ENCODE peak calls at places on chromosome 2, in nine cellular contexts. B, G, M, K, W, O, C, E and U are unnamed samples.

GRCh38 chr2:237410949-237411635 is 2.9 kb downstream of the COL6A3 start:
- DNase-seq in B (no peak), G (no peak), M (no peak), K (peak), W (no peak), O (no peak), C (no peak), E (no peak), U (no peak)

GRCh38 chr2:27040282-27040681 is 7.5 kb downstream of the TMEM214 start:
- DNase-seq in B (no peak), G (no peak), M (no peak), K (no peak), W (no peak), O (no peak), C (no peak), E (no peak), U (no peak)

GRCh38 chr2:121260370-121261154 is 24.4 kb downstream of the TFCP2L1 start:
- DNase-seq in B (no peak), G (no peak), M (no peak), K (no peak), W (no peak), O (no peak), C (no peak), E (no peak), U (no peak)

GRCh38 chr2:38125007-38125406 is 49.1 kb upstream of the CYP1B1 start:
- DNase-seq in B (no peak), G (no peak), M (no peak), K (no peak), W (no peak), O (no peak), C (no peak), E (no peak), U (no peak)

GRCh38 chr2:164933751-164934189 is 21.6 kb downstream of the SLC38A11 start:
- DNase-seq in B (no peak), G (no peak), M (no peak), K (no peak), W (no peak), O (no peak), C (no peak), E (no peak), U (no peak)

GRCh38 chr2:1972428-1972827 is 228.1 kb upstream of the PXDN start:
- DNase-seq in B (no peak), G (peak), M (no peak), K (peak), W (no peak), O (no peak), C (no peak), E (no peak), U (no peak)

GRCh38 chr2:217875138-217875537 is 127.7 kb downstream of the TNS1 start:
- DNase-seq in B (no peak), G (no peak), M (no peak), K (no peak), W (no peak), O (no peak), C (no peak), E (no peak), U (no peak)

GRCh38 chr2:238773472-238773871 is 74.4 kb upstream of the TWIST2 start:
- DNase-seq in B (no peak), G (no peak), M (no peak), K (no peak), W (no peak), O (no peak), C (no peak), E (no peak), U (no peak)

GRCh38 chr2:3377279-3377611 is 373 bp downstream of the EIPR1 start:
- DNase-seq in B (no peak), G (no peak), M (no peak), K (peak), W (no peak), O (peak), C (peak), E (no peak), U (peak)

GRCh38 chr2:168157926-168158325 is 89.5 kb downstream of the STK39 start:
- DNase-seq in B (no peak), G (no peak), M (no peak), K (no peak), W (no peak), O (no peak), C (no peak), E (no peak), U (no peak)

GRCh38 chr2:28552045-28552823 is 56.4 kb downstream of the PLB1 start:
- DNase-seq in B (no peak), G (no peak), M (no peak), K (peak), W (no peak), O (peak), C (no peak), E (no peak), U (no peak)

GRCh38 chr2:145687445-145688104 is 1167.7 kb upstream of the ZEB2 start:
- DNase-seq in B (no peak), G (no peak), M (no peak), K (peak), W (no peak), O (peak), C (no peak), E (no peak), U (no peak)

GRCh38 chr2:65021709-65022108 is 32.5 kb downstream of the SLC1A4 start:
- DNase-seq in B (no peak), G (no peak), M (no peak), K (no peak), W (no peak), O (no peak), C (no peak), E (no peak), U (no peak)

GRCh38 chr2:230758566-230759480 is 46.2 kb downstream of the CAB39 start:
- DNase-seq in B (no peak), G (no peak), M (no peak), K (peak), W (peak), O (peak), C (no peak), E (no peak), U (peak)

GRCh38 chr2:10773841-10774341 is 38.7 kb downstream of the PDIA6 start:
- DNase-seq in B (no peak), G (no peak), M (no peak), K (no peak), W (no peak), O (no peak), C (no peak), E (no peak), U (peak)

GRCh38 chr2:83844490-83844889 is 614.6 kb downstream of the SUCLG1 start:
- DNase-seq in B (no peak), G (no peak), M (no peak), K (no peak), W (no peak), O (no peak), C (no peak), E (no peak), U (no peak)

GRCh38 chr2:56118474-56118873 is 65.3 kb upstream of the CCDC85A start:
- DNase-seq in B (no peak), G (no peak), M (no peak), K (no peak), W (no peak), O (no peak), C (no peak), E (no peak), U (no peak)

GRCh38 chr2:188852752-188853151 is 121.4 kb upstream of the COL3A1 start:
- DNase-seq in B (no peak), G (no peak), M (no peak), K (peak), W (no peak), O (peak), C (no peak), E (no peak), U (no peak)

GRCh38 chr2:143525536-143525935 is 396.3 kb downstream of the ARHGAP15 start:
- DNase-seq in B (no peak), G (no peak), M (no peak), K (no peak), W (no peak), O (no peak), C (no peak), E (no peak), U (no peak)

GRCh38 chr2:14975401-14975800 is 342.9 kb downstream of the LRATD1 start:
- DNase-seq in B (no peak), G (no peak), M (no peak), K (peak), W (no peak), O (peak), C (no peak), E (no peak), U (no peak)

GRCh38 chr2:195575879-195576391 is 81.1 kb upstream of the SLC39A10 start:
- DNase-seq in B (no peak), G (no peak), M (no peak), K (peak), W (peak), O (peak), C (no peak), E (no peak), U (peak)

GRCh38 chr2:44267269-44268258 is 7.7 kb upstream of the SLC3A1 start:
- DNase-seq in B (no peak), G (peak), M (no peak), K (peak), W (no peak), O (peak), C (no peak), E (no peak), U (no peak)

GRCh38 chr2:38527338-38528007 is 75.3 kb downstream of the HNRNPLL start:
- DNase-seq in B (no peak), G (no peak), M (no peak), K (no peak), W (no peak), O (no peak), C (no peak), E (no peak), U (no peak)

GRCh38 chr2:71589763-71590162 is 136.4 kb downstream of the DYSF start:
- DNase-seq in B (peak), G (no peak), M (no peak), K (no peak), W (no peak), O (no peak), C (no peak), E (no peak), U (no peak)

GRCh38 chr2:69946351-69947077 is 14.9 kb downstream of the ASPRV1 start:
- DNase-seq in B (no peak), G (no peak), M (peak), K (peak), W (no peak), O (peak), C (peak), E (no peak), U (peak)

GRCh38 chr2:61763605-61764034 is 90.2 kb downstream of the FAM161A start:
- DNase-seq in B (peak), G (no peak), M (no peak), K (peak), W (peak), O (peak), C (no peak), E (peak), U (peak)

GRCh38 chr2:200617089-200618050 is 31.6 kb downstream of the AOX1 start:
- DNase-seq in B (no peak), G (no peak), M (no peak), K (peak), W (no peak), O (peak), C (no peak), E (no peak), U (no peak)

GRCh38 chr2:79016315-79016714 is 9.2 kb upstream of the REG3G start:
- DNase-seq in B (no peak), G (no peak), M (no peak), K (no peak), W (no peak), O (no peak), C (no peak), E (no peak), U (no peak)

GRCh38 chr2:7849531-7849930 is 832.3 kb upstream of the ID2 start:
- DNase-seq in B (no peak), G (no peak), M (no peak), K (no peak), W (no peak), O (no peak), C (no peak), E (no peak), U (no peak)

GRCh38 chr2:134327367-134327766 is 73.5 kb downstream of the MGAT5 start:
- DNase-seq in B (no peak), G (no peak), M (no peak), K (peak), W (no peak), O (peak), C (no peak), E (no peak), U (no peak)

GRCh38 chr2:55885129-55885943 is 38.2 kb downstream of the EFEMP1 start:
- DNase-seq in B (no peak), G (no peak), M (no peak), K (peak), W (peak), O (peak), C (no peak), E (no peak), U (no peak)

GRCh38 chr2:677056-677949 is at the start of gene TMEM18:
- DNase-seq in B (no peak), G (peak), M (peak), K (peak), W (peak), O (peak), C (peak), E (no peak), U (peak)
- TF ChIP-seq CTCF in B (no peak), G (peak), M (peak), K (no peak), W (peak), O (peak), C (peak), E (peak), U (peak)

GRCh38 chr2:42624047-42624446 is 55.6 kb downstream of the MTA3 start:
- DNase-seq in B (no peak), G (no peak), M (no peak), K (no peak), W (no peak), O (no peak), C (no peak), E (no peak), U (no peak)

GRCh38 chr2:42618972-42619371 is 50.5 kb downstream of the MTA3 start:
- DNase-seq in B (no peak), G (no peak), M (no peak), K (peak), W (peak), O (peak), C (no peak), E (no peak), U (no peak)

GRCh38 chr2:42618116-42618515 is 49.7 kb downstream of the MTA3 start:
- DNase-seq in B (no peak), G (no peak), M (no peak), K (no peak), W (no peak), O (no peak), C (no peak), E (no peak), U (no peak)

DNA sequence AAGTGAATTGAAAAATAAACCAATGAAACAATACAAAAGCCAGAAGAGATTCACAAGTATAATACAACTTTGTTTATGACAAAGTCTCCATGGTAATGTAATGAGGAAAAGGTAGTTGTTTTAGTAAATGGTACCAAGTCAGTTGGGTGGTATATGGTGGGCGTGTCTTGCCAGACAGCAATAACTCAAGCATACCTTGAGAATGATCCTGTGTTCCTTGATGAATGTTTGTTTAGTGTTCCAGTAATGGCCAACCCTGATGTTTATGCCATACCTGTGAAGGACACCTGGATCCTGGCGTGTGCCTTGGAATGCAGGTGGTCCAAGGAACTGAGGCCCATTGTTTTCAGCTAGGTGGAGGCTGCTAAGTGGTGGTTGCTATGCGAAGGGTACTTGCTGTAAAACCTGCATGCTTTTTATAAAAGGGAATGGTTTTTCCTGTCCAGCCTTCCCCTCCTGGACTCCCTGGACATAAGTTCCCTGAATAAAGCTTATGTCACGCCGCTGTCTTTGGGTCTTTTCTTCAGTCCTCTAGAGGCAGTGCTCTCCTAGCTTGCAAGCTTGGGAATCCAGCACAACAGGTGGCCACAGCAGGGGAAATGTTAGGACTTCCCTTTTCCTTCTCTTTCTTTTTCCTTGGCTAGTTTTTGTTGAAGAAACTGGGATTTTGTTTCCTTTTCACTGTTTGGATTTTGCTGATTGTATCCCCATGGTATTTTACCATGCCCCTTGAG is 54.7 kb downstream of the MTA3 start:
- DNase-seq in B (no peak), G (no peak), M (no peak), K (no peak), W (no peak), O (no peak), C (no peak), E (no peak), U (no peak)
- TF ChIP-seq CTCF in B (no peak), G (no peak), M (no peak), K (no peak), W (no peak), O (no peak), C (no peak), E (no peak), U (no peak)

DNA sequence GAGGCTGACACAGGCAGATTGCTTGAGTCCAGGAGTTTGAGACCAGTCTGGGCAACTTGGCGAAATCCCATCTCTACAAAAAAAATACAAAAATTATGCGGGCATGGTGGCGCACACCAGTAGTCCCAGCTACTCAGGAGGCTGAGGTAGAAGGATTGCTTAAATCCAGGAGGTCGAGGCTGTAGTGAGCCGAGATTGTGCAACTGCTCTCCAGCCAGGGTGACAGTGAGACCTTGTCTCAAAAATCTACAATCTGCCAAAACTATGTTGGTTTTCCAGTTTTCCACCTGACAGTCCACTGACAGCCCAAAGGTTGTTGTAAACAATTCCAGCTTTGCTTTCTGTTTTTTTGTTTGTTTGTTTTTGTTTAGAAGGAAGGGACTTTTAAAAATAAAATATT is 51.3 kb downstream of the KCMF1 start:
- DNase-seq in B (no peak), G (no peak), M (no peak), K (no peak), W (no peak), O (no peak), C (no peak), E (no peak), U (no peak)
- TF ChIP-seq CTCF in B (no peak), G (no peak), M (no peak), K (no peak), W (no peak), O (no peak), C (no peak), E (no peak), U (no peak)

GRCh38 chr2:183070942-183071844 is 7.4 kb upstream of the DUSP19 start:
- DNase-seq in B (peak), G (no peak), M (no peak), K (peak), W (no peak), O (peak), C (no peak), E (peak), U (no peak)
- TF ChIP-seq CTCF in B (peak), G (no peak), M (peak), K (peak), W (peak), O (peak), C (no peak), E (peak), U (peak)

DNA sequence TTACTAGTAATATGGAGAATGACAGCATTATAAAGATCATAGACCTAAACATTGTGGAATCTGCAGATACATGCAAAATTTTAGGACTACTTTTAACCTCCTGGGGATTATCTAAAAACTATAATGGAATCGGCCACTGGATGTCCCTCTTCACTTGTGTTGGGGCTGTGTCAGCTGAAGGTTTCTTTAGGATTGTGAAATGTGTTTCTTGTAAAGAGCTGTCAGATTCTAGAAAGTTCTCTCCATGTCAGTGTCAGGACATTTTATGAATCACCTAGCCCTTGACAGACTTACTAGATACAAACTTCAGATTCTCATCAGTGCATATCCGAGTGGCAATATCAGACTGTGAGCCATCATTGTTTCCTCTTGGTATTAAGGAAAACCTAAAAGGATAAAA is 107.2 kb downstream of the CPS1 start:
- DNase-seq in B (peak), G (no peak), M (no peak), K (peak), W (no peak), O (peak), C (no peak), E (no peak), U (no peak)
- TF ChIP-seq CTCF in B (peak), G (no peak), M (no peak), K (peak), W (no peak), O (peak), C (no peak), E (peak), U (no peak)

GRCh38 chr2:127143851-127144782 is 37.2 kb upstream of the BIN1 start:
- DNase-seq in B (no peak), G (no peak), M (no peak), K (peak), W (no peak), O (peak), C (no peak), E (no peak), U (no peak)
- TF ChIP-seq CTCF in B (no peak), G (no peak), M (no peak), K (no peak), W (no peak), O (no peak), C (no peak), E (no peak), U (no peak)